ENCODE peak calls at places on chromosomes 12 and 14, in nine cellular contexts. P is left lung, K is HCT116, S is K562, V is PC-3, W is HepG2, U is right cardiac atrium, F is upper lobe of left lung, C is heart left ventricle. T is an unnamed sample.

GRCh38 chr14:61875483-61875882 is 113.3 kb downstream of the SNAPC1 start:
- ATAC-seq in U (no peak), W (no peak), S (no peak), P (no peak), F (no peak), K (no peak), V (no peak), C (no peak), T (no peak)

GRCh38 chr14:57962293-57962996 is 96.6 kb upstream of the SLC35F4 start:
- ATAC-seq in W (peak), U (no peak), K (no peak), C (no peak), F (peak), S (no peak), V (peak), P (no peak), T (no peak)

GRCh38 chr12:115096673-115097349 is 412.8 kb upstream of the TBX3 start:
- ATAC-seq in P (peak), K (no peak), W (peak), U (no peak), C (peak), V (no peak), S (no peak), F (no peak), T (no peak)

GRCh38 chr14:96165493-96166474 is 38.9 kb upstream of the BDKRB2 start:
- ATAC-seq in C (no peak), S (no peak), F (no peak), K (no peak), U (no peak), V (no peak), P (no peak), W (no peak), T (peak)

GRCh38 chr14:22800356-22800755 is 14.9 kb downstream of the SLC7A7 start:
- ATAC-seq in P (peak), V (no peak), U (no peak), S (no peak), K (no peak), W (no peak), C (no peak), F (no peak), T (no peak)

GRCh38 chr12:93198086-93198485 is 179.6 kb upstream of the NUDT4 start:
- ATAC-seq in W (peak), S (no peak), K (peak), C (no peak), P (peak), F (no peak), U (peak), V (peak), T (no peak)

GRCh38 chr12:30585877-30586276 is 109.8 kb downstream of the IPO8 start:
- ATAC-seq in W (no peak), C (no peak), K (no peak), U (no peak), V (no peak), P (no peak), S (no peak), F (no peak), T (no peak)

GRCh38 chr14:90487031-90487430 is 90.2 kb downstream of the CALM1 start:
- ATAC-seq in F (no peak), C (no peak), W (no peak), P (no peak), K (no peak), V (no peak), U (peak), S (no peak), T (no peak)

GRCh38 chr12:52615208-52615868 is 3.0 kb downstream of the KRT73 start:
- ATAC-seq in W (no peak), V (no peak), F (no peak), K (no peak), U (no peak), P (no peak), S (no peak), C (no peak), T (no peak)

GRCh38 chr12:121697093-121697698 is 15.4 kb upstream of the TMEM120B start:
- ATAC-seq in V (peak), W (no peak), F (no peak), K (peak), C (no peak), S (peak), U (no peak), P (peak), T (no peak)

GRCh38 chr12:16189849-16190248 is 87.6 kb downstream of the SLC15A5 start:
- ATAC-seq in P (peak), W (peak), V (peak), F (no peak), K (no peak), U (no peak), S (no peak), C (no peak), T (no peak)

GRCh38 chr12:121918679-121919038 is 267 bp downstream of the CFAP251 start:
- ATAC-seq in K (peak), P (peak), S (no peak), C (no peak), V (no peak), F (no peak), U (no peak), W (no peak), T (peak)

GRCh38 chr12:21444193-21445146 is 7.0 kb downstream of the PYROXD1 start:
- ATAC-seq in C (no peak), F (no peak), U (no peak), P (no peak), K (no peak), V (peak), S (no peak), W (no peak), T (no peak)
- H3K27ac ChIP-seq in C (no peak), F (no peak), U (no peak), P (no peak), K (no peak), V (peak), S (no peak), W (no peak), T (no peak)

GRCh38 chr12:131066886-131067490 is 113.3 kb downstream of the ADGRD1 start:
- ATAC-seq in K (no peak), V (no peak), C (no peak), P (no peak), U (no peak), W (no peak), S (no peak), F (peak), T (no peak)
- H3K27ac ChIP-seq in K (no peak), V (no peak), C (no peak), P (no peak), U (no peak), W (no peak), S (no peak), F (no peak), T (no peak)

DNA sequence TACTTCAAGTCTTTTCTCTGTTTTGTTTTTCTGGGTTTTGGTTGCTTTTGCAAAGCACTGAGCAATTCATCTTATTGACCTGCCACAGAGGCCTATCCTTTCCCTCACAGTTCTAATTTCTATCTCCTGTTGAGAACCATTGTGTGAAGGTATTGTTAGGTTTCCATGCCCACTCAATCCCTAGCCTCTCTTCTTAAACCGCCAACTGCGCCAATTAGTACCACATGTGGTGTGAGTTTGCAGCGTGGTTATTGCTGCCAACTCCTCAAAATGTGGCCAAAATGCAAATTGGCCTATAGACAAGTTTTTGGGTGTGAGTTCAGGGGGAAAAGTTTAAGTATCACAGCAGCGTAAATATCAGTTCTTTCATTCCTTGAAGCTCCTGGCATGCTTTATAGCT is 232.6 kb downstream of the FLRT2 start:
- ATAC-seq in W (no peak), S (no peak), V (no peak), C (no peak), K (no peak), P (no peak), F (no peak), U (no peak), T (no peak)
- H3K27ac ChIP-seq in W (no peak), S (no peak), V (no peak), C (no peak), K (no peak), P (no peak), F (no peak), U (no peak), T (no peak)

DNA sequence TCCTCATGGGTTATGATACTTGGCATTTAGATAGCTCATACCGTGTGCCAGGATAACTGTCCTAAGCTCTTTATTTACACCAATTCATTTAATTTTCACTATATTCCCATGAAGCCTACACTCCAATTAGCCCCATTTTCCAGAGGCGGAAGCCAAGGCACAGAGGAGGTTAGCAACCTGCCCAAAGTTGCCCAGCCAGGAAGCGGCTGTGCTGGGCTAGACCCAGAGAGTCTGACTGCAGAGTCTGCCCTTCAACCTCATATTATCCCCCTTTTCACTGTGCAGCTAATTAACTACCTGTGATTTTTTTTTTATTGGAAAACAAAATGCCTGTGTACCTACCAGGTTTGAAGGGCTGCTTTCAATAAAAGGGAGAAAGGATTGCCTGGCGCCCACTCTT is 2.5 kb downstream of the RFLNA start:
- ATAC-seq in S (no peak), C (no peak), U (no peak), W (no peak), V (no peak), F (no peak), K (no peak), P (no peak), T (no peak)
- H3K27ac ChIP-seq in S (no peak), C (no peak), U (no peak), W (no peak), V (no peak), F (no peak), K (no peak), P (no peak), T (no peak)

T was measured in gastroesophageal sphincter.